ENCODE peak calls at places on chromosomes 3 and 15, in four cellular contexts. N, S, U and E are unnamed samples. For H3K4me1, the result is how much of the 10 kb centered on the place peaks cover.

GRCh38 chr3:113898892-113899291 is 48.9 kb upstream of the ZDHHC23 start:
- DNase-seq in N (no peak), S (no peak), U (no peak), E (no peak)

GRCh38 chr3:47874438-47874837 is 71.5 kb downstream of the DHX30 start:
- DNase-seq in N (no peak), S (no peak), U (no peak), E (no peak)

GRCh38 chr3:143348486-143349327 is 229.1 kb downstream of the CHST2 start:
- DNase-seq in N (no peak), S (no peak), U (no peak), E (no peak)

GRCh38 chr3:64815691-64816225 is 128.0 kb upstream of the ADAMTS9 start:
- DNase-seq in N (no peak), S (no peak), U (no peak), E (no peak)

GRCh38 chr3:146585156-146585555 is 20.0 kb downstream of the PLSCR5 start:
- DNase-seq in N (no peak), S (no peak), U (no peak), E (no peak)

GRCh38 chr3:106811376-106811775 is 565.9 kb upstream of the CCDC54 start:
- DNase-seq in N (no peak), S (no peak), U (no peak), E (no peak)

GRCh38 chr3:113231827-113232253 is 20.5 kb downstream of the BOC start:
- DNase-seq in N (no peak), S (no peak), U (peak), E (no peak)

GRCh38 chr3:168877899-168878298 is 782.2 kb upstream of the GOLIM4 start:
- DNase-seq in N (no peak), S (no peak), U (no peak), E (peak)

GRCh38 chr15:66785637-66786036 is 83.6 kb downstream of the SMAD6 start:
- DNase-seq in N (no peak), S (no peak), U (no peak), E (no peak)

GRCh38 chr3:65591313-65591712 is 447.4 kb downstream of the MAGI1 start:
- DNase-seq in N (no peak), S (no peak), U (no peak), E (no peak)

GRCh38 chr15:98077186-98077585 is 116.7 kb downstream of the ARRDC4 start:
- DNase-seq in N (peak), S (no peak), U (no peak), E (peak)

GRCh38 chr3:96813820-96814580 is 394 bp upstream of the EPHA6 start:
- DNase-seq in N (peak), S (peak), U (no peak), E (peak)

GRCh38 chr3:71103430-71103881 is 480.1 kb downstream of the FOXP1 start:
- DNase-seq in N (peak), S (peak), U (no peak), E (no peak)

GRCh38 chr3:112492124-112492523 is 7.1 kb downstream of the BTLA start:
- DNase-seq in N (no peak), S (no peak), U (no peak), E (no peak)

GRCh38 chr3:158659454-158660237 is 12.8 kb downstream of the LXN start:
- DNase-seq in N (peak), S (peak), U (peak), E (peak)

GRCh38 chr15:31811641-31812040 is 218.7 kb upstream of the CHRNA7 start:
- DNase-seq in N (no peak), S (no peak), U (no peak), E (no peak)

GRCh38 chr3:66276705-66277274 is 56.0 kb downstream of the SLC25A26 start:
- DNase-seq in N (peak), S (peak), U (peak), E (peak)

GRCh38 chr3:170572665-170573253 is 13.1 kb downstream of the SLC7A14 start:
- DNase-seq in N (no peak), S (no peak), U (no peak), E (no peak)
- H3K27ac ChIP-seq in N (no peak), S (no peak), U (no peak), E (no peak)

DNA sequence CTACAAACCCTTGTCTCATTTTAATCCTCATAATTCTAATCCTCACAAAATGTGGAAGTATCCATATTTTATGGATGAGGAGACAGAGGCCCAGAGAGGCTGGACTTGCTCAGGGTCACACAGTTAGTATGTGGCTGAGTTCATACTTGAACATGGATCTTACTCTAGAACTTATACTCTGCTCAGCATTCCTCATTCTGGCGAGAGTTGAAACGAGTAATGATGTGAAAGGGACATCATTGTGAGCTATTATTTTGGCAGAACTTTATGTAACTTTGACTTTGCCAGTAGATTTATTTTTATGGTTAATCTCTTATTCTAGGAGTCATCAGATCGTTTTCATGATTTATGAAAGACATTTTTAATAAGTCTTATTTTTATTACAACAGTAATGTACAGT is 17.5 kb downstream of the AKAP13 start:
- DNase-seq in N (no peak), S (no peak), U (no peak), E (no peak)
- H3K4me1 ChIP-seq in N (under half), S (under half), U (under half), E (under half)

GRCh38 chr15:52337961-52338535 is 42.4 kb upstream of the MYO5C start:
- DNase-seq in N (no peak), S (no peak), U (no peak), E (no peak)
- H3K27ac ChIP-seq in N (no peak), S (no peak), U (no peak), E (no peak)

DNA sequence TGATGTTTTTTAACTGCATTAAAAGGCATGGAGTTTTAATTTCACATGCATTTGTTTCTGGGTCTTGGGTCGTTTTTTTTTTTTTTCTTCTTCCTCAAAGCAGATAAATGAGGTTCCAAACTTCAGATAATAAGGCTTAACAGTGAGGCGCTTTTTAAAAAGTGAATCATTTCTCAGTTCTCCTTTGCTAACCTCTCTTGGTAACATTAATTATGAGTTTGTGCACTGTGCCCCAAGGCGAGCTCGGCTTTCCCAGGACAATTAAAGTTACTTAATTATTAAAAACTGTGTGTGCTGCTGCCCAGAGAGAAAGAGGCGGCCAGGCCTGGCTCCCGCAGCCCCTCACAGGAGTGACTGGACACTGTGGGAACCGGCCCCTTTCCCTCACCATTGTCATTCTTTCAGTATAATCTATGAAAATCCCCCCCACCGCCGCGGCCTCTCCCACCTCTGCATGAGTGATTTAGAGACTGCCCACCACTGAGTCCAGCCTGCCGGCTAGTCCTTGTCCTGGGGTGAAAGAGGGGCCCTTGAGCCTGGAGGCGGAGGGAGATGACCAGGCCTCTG is 43.1 kb upstream of the HES1 start:
- DNase-seq in N (no peak), S (no peak), U (no peak), E (no peak)
- H3K4me1 ChIP-seq in N (under half), S (under half), U (under half), E (under half)

DNA sequence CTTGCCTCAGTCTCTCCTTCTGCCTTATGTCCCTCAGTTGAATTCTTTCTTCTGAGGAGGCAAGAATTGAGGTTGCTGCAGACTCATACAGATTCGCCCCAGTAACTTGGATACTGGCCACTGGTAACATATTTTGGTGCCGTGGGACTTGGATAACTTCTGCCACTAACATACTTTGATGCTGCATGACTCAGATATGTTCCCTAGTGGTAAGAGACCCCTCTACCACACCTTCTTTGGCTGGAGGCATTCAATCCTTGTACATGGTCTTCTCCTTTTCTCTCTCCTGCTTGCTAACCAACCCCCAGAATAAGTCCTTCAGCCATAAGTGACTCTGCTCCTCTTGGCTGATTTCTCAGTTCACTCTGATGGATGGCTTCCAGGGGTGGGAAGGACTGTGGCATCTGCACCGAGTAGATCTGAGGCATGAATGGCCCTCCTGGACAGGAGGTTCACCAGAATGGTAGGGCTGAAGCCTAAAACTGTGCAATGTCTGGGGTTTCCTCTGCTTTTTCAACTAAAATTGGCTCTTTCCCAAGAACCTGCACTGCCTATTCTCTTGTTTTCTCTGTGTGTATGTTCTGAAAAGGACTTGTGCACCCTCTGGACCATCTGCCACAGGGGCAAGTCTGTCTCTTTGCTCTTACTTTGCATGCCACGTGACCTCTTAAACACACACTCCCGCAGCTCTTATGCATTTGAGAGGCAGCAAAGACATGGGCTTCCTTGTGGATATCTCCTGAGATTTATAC is 55.5 kb upstream of the FSTL1 start:
- DNase-seq in N (no peak), S (no peak), U (no peak), E (no peak)
- H3K27ac ChIP-seq in N (peak), S (peak), U (no peak), E (no peak)